ENCODE peak calls at places on chromosomes 4 and X, in ten cellular contexts. I is stimulated activated CD8-positive, alpha-beta memory T cell treated with anti-CD3 and anti-CD28 coated beads, Interleukin-7, amount 100 ng/mL, for 24 hours; P is frontal cortex; Z is NCI-H2081; M is kidney tubule cell; R is Right ventricle myocardium superior; L is HuH-7.5; Y is breast epithelium; B is M059J; U is dermis microvascular lymphatic vessel endothelial cell. K is an unnamed sample.

GRCh38 chrX:18652636-18653035 is 19.3 kb downstream of the RS1 start:
- DNase-seq in B (no peak), P (no peak), Y (no peak), R (no peak), M (no peak), Z (no peak), I (no peak), U (no peak), L (no peak), K (no peak)

GRCh38 chrX:9352683-9353430 is 112.0 kb upstream of the TBL1X start:
- DNase-seq in B (peak; percentile 60), P (no peak), U (no peak), Y (no peak), M (no peak), R (no peak), I (no peak), Z (no peak), L (no peak), K (peak; percentile 34)

GRCh38 chr4:113772319-113772718 is 10.8 kb upstream of the CAMK2D start:
- DNase-seq in I (no peak), R (no peak), U (no peak), P (no peak), Z (no peak), M (no peak), Y (no peak), L (no peak), B (no peak), K (no peak)

GRCh38 chr4:150212927-150213326 is 134.7 kb downstream of the DCLK2 start:
- DNase-seq in U (no peak), P (no peak), L (no peak), I (no peak), B (no peak), Z (no peak), M (peak; percentile 96), R (no peak), Y (no peak), K (no peak)

GRCh38 chr4:103424853-103425252 is 226.7 kb upstream of the CENPE start:
- DNase-seq in R (no peak), Y (no peak), B (peak; percentile 3), I (no peak), L (peak; percentile 11), M (no peak), Z (no peak), U (no peak), P (no peak), K (no peak)

GRCh38 chr4:93658443-93658842 is 170.1 kb upstream of the ATOH1 start:
- DNase-seq in M (peak; percentile 53), I (no peak), B (peak; percentile 42), U (no peak), P (no peak), R (no peak), Z (no peak), L (no peak), Y (no peak), K (peak; percentile 27)

GRCh38 chr4:20317424-20317985 is 65.8 kb downstream of the SLIT2 start:
- DNase-seq in M (no peak), Z (no peak), I (no peak), Y (no peak), R (no peak), B (no peak), L (no peak), U (no peak), P (no peak), K (no peak)

GRCh38 chr4:47270226-47270888 is 193.1 kb downstream of the COMMD8 start:
- DNase-seq in M (no peak), L (no peak), U (no peak), Y (no peak), B (peak; percentile 12), R (no peak), P (no peak), Z (no peak), I (no peak), K (no peak)

GRCh38 chr4:2257361-2258001 is 4.4 kb downstream of the MXD4 start:
- DNase-seq in Z (no peak), L (no peak), M (no peak), U (no peak), P (no peak), R (peak; percentile 43), Y (no peak), B (no peak), I (no peak), K (no peak)

GRCh38 chr4:123819362-123820035 is 422.9 kb downstream of the SPRY1 start:
- DNase-seq in Y (no peak), I (no peak), Z (no peak), R (no peak), P (no peak), M (no peak), B (peak; percentile 24), L (no peak), U (no peak), K (no peak)

GRCh38 chrX:98379134-98379533 is 1495.4 kb downstream of the RPA4 start:
- DNase-seq in B (no peak), P (no peak), Z (no peak), U (no peak), R (no peak), Y (no peak), I (no peak), M (no peak), L (no peak), K (no peak)

GRCh38 chrX:47447607-47448006 is 35.4 kb downstream of the ZNF41 start:
- DNase-seq in R (no peak), L (no peak), Y (no peak), B (no peak), I (no peak), M (no peak), U (no peak), P (no peak), Z (no peak), K (no peak)

GRCh38 chr4:102411416-102411815 is 66.1 kb upstream of the SLC39A8 start:
- DNase-seq in Y (no peak), Z (no peak), U (no peak), I (no peak), R (no peak), L (no peak), P (no peak), B (no peak), M (no peak), K (no peak)

GRCh38 chrX:132181364-132181763 is 37.9 kb downstream of the RAP2C start:
- DNase-seq in L (peak; percentile 5), Y (peak; percentile 74), M (peak; percentile 10), U (no peak), P (no peak), Z (no peak), I (no peak), R (peak; percentile 31), B (peak; percentile 89), K (peak; percentile 24)